ENCODE peak calls at places on chromosome 16, in six cellular contexts. X, L, J, B, P and Q are unnamed samples.

GRCh38 chr16:85947511-85948509 is 48.8 kb downstream of the IRF8 start:
- DNase-seq in X (no peak), L (no peak), J (no peak), B (peak), P (no peak), Q (no peak)

GRCh38 chr16:3129137-3130131 is 5.4 kb upstream of the ZNF213 start:
- DNase-seq in X (no peak), L (peak), J (peak), B (peak), P (no peak), Q (peak)

GRCh38 chr16:13148836-13149235 is 247.4 kb downstream of the SHISA9 start:
- DNase-seq in X (no peak), L (no peak), J (no peak), B (no peak), P (no peak), Q (no peak)

GRCh38 chr16:9797306-9797705 is 384.9 kb downstream of the GRIN2A start:
- DNase-seq in X (peak), L (peak), J (peak), B (no peak), P (no peak), Q (peak)

GRCh38 chr16:31486036-31486435 is 3.1 kb downstream of the SLC5A2 start:
- DNase-seq in X (no peak), L (no peak), J (no peak), B (no peak), P (no peak), Q (no peak)

GRCh38 chr16:89923640-89924297 is 627 bp downstream of the TUBB3 start:
- DNase-seq in X (no peak), L (no peak), J (peak), B (no peak), P (no peak), Q (no peak)

GRCh38 chr16:67211674-67212073 is 12.7 kb downstream of the ELMO3 start:
- DNase-seq in X (no peak), L (no peak), J (no peak), B (no peak), P (no peak), Q (no peak)

GRCh38 chr16:57372372-57373116 is at the start of gene CX3CL1:
- DNase-seq in X (no peak), L (peak), J (peak), B (no peak), P (no peak), Q (peak)

GRCh38 chr16:76293980-76294690 is 16.9 kb downstream of the CNTNAP4 start:
- DNase-seq in X (no peak), L (no peak), J (no peak), B (no peak), P (no peak), Q (no peak)

GRCh38 chr16:4283939-4284338 is 11.1 kb upstream of the TFAP4 start:
- DNase-seq in X (no peak), L (peak), J (peak), B (no peak), P (no peak), Q (peak)

GRCh38 chr16:79278506-79278905 is 322.0 kb downstream of the MAF start:
- DNase-seq in X (no peak), L (no peak), J (no peak), B (peak), P (no peak), Q (no peak)

GRCh38 chr16:11224096-11224893 is 31.7 kb downstream of the SOCS1 start:
- DNase-seq in X (no peak), L (no peak), J (no peak), B (peak), P (peak), Q (no peak)

GRCh38 chr16:9389543-9390207 is 298.2 kb downstream of the HAPSTR1 start:
- DNase-seq in X (no peak), L (no peak), J (no peak), B (no peak), P (no peak), Q (no peak)

GRCh38 chr16:74667215-74667765 is 613 bp upstream of the RFWD3 start:
- DNase-seq in X (no peak), L (peak), J (peak), B (peak), P (peak), Q (peak)